ENCODE peak calls at places on chromosome 13, in eight cellular contexts. S, I, B, O, F, U, P and Q are unnamed samples.

GRCh38 chr13:27354379-27354778 is 70.0 kb upstream of the GTF3A start:
- DNase-seq in S (no peak), I (peak), B (no peak), O (no peak), F (peak), U (no peak), P (no peak), Q (no peak)

GRCh38 chr13:31053098-31053497 is 108.6 kb downstream of the HSPH1 start:
- DNase-seq in S (peak), I (peak), B (no peak), O (no peak), F (peak), U (peak), P (no peak), Q (no peak)

GRCh38 chr13:51240888-51241475 is 18.8 kb downstream of the FAM124A start:
- DNase-seq in S (no peak), I (no peak), B (no peak), O (no peak), F (no peak), U (no peak), P (no peak), Q (no peak)

GRCh38 chr13:34719060-34719875 is 222.8 kb upstream of the NBEA start:
- DNase-seq in S (no peak), I (peak), B (no peak), O (no peak), F (no peak), U (no peak), P (no peak), Q (no peak)

GRCh38 chr13:26784704-26785639 is 24.4 kb upstream of the GPR12 start:
- DNase-seq in S (no peak), I (no peak), B (no peak), O (no peak), F (no peak), U (no peak), P (no peak), Q (no peak)

GRCh38 chr13:40247845-40248244 is 418.6 kb downstream of the FOXO1 start:
- DNase-seq in S (peak), I (peak), B (no peak), O (no peak), F (no peak), U (peak), P (no peak), Q (no peak)

GRCh38 chr13:98541211-98541610 is 35.7 kb downstream of the STK24 start:
- DNase-seq in S (no peak), I (no peak), B (peak), O (no peak), F (no peak), U (no peak), P (no peak), Q (no peak)

GRCh38 chr13:38824342-38824741 is 137.5 kb downstream of the FREM2 start:
- DNase-seq in S (peak), I (no peak), B (no peak), O (no peak), F (no peak), U (no peak), P (no peak), Q (no peak)

GRCh38 chr13:80157261-80157942 is 183.5 kb downstream of the SPRY2 start:
- DNase-seq in S (peak), I (peak), B (no peak), O (no peak), F (peak), U (no peak), P (no peak), Q (no peak)

GRCh38 chr13:33519561-33520479 is 234.3 kb upstream of the STARD13 start:
- DNase-seq in S (peak), I (peak), B (no peak), O (no peak), F (peak), U (no peak), P (no peak), Q (no peak)

GRCh38 chr13:101942038-101942437 is 459.8 kb downstream of the FGF14 start:
- DNase-seq in S (peak), I (peak), B (peak), O (no peak), F (peak), U (peak), P (no peak), Q (peak)

GRCh38 chr13:74098077-74098476 is 36.1 kb downstream of the KLF12 start:
- DNase-seq in S (no peak), I (no peak), B (no peak), O (no peak), F (no peak), U (no peak), P (no peak), Q (no peak)
- H3K27ac ChIP-seq in S (no peak), I (no peak), B (no peak), O (no peak), F (no peak), U (no peak), P (no peak), Q (no peak)

GRCh38 chr13:110382229-110382628 is 75.1 kb downstream of the COL4A2 start:
- DNase-seq in S (peak), I (peak), B (no peak), O (no peak), F (peak), U (peak), P (no peak), Q (no peak)
- H3K9ac ChIP-seq in S (no peak), I (no peak), B (no peak), O (no peak), F (no peak), U (peak), P (no peak), Q (no peak)

DNA sequence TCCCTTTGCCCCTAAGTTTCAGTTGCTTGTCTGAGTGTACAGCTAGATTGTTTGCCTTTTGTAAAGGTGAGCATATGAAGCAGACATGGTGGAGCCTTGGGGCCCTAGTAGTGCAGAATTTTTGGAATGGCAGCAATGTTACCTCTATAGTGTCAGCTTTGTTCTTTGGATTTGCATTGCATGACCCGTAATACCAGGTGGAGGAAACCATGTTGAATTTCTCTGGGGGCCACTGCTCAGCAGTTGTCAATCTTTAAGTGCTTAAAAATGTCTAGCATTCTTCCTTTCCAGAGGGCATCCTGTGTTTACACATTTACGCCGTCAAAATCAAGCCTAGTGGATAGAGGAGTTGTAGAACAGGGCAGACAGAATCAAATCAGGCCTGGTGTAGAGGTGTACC is 303.3 kb downstream of the ATP8A2 start:
- DNase-seq in S (no peak), I (no peak), B (no peak), O (no peak), F (no peak), U (no peak), P (no peak), Q (no peak)
- TF ChIP-seq CTCF in S (no peak), I (no peak), B (no peak), O (no peak), F (no peak), U (no peak), P (no peak), Q (no peak)

GRCh38 chr13:44293908-44294735 is 79.5 kb upstream of the SERP2 start:
- DNase-seq in S (no peak), I (peak), B (no peak), O (no peak), F (peak), U (no peak), P (no peak), Q (no peak)
- H3K27ac ChIP-seq in S (no peak), I (peak), B (peak), O (no peak), F (peak), U (no peak), P (no peak), Q (no peak)

GRCh38 chr13:42559057-42559456 is 14.9 kb upstream of the TNFSF11 start:
- DNase-seq in S (no peak), I (no peak), B (no peak), O (no peak), F (no peak), U (no peak), P (no peak), Q (no peak)

GRCh38 chr13:42567772-42568428 is 6.1 kb upstream of the TNFSF11 start:
- DNase-seq in S (no peak), I (no peak), B (no peak), O (no peak), F (no peak), U (no peak), P (no peak), Q (no peak)

DNA sequence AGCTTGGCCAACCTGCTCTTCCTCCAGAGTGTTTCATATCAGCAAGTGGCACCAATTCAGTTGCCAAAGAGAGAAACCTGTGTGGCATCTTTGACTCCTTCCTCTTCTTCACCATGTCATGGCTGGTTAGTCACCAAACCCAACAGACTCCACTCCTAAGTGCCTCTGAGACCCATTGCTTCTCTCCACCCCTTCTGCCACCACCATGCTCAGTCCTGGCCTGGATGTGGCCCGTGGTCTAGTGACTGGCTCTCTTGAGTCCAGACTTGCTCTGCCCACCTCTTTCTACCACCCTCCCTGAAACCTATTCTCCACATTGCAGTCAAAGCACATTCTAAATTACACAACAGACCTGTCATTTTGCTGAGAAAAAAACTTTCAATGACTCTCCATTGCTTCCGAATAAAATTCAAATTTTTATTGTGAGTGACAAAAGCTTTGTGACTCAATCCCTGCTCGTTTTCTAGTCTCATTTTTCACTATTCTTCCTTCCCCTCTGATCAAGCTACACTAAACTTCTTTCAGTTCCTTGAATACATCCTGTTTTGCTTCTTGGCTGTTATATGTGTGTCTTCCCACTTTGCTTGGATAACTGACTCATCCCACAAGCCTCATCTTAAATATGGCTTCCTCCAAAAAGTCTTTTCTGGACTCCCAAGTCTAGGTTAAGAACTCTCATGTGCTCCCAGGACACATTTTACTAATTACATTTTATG is 12.0 kb upstream of the TNFSF11 start:
- DNase-seq in S (no peak), I (no peak), B (no peak), O (no peak), F (no peak), U (peak), P (no peak), Q (no peak)
- H3K9ac ChIP-seq in S (no peak), I (no peak), B (no peak), O (no peak), F (no peak), U (no peak), P (no peak), Q (no peak)

DNA sequence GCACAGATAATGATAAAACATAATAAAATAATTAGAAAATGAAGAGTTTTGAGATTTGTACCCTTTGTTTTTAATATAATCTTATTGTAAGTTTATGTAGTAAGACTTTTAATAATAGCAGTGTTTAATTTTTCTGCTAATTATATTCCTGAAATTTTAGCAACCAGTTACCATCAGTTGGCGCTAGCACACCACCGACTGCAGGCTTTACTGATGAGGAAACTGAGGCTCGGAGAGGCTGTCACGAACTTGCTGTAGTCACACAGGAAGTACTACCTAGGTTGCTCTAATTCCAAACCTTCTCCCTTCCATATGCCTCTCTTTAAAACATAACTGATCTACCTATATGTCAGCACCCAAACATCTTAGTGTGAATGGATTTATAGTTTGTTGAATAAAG is 1.0 kb upstream of the RFXAP start:
- DNase-seq in S (no peak), I (no peak), B (no peak), O (no peak), F (no peak), U (no peak), P (no peak), Q (no peak)
- TF ChIP-seq CTCF in S (no peak), I (no peak), B (no peak), O (no peak), F (no peak), U (peak), P (no peak), Q (no peak)

GRCh38 chr13:36431204-36432105 is 840 bp upstream of the CCNA1 start:
- DNase-seq in S (peak), I (no peak), B (no peak), O (peak), F (no peak), U (no peak), P (no peak), Q (no peak)
- H3K27ac ChIP-seq in S (peak), I (no peak), B (no peak), O (no peak), F (no peak), U (peak), P (no peak), Q (no peak)